ENCODE peak calls at places on chromosomes 13 and 19, in nine cellular contexts. T, A, B, K, Q, M, E, O and P are unnamed samples.

GRCh38 chr19:36246006-36246391 is 31.1 kb downstream of the ZNF146 start:
- DNase-seq in M (peak), E (no peak), Q (no peak), B (no peak), O (no peak), T (no peak), K (no peak), A (no peak), P (no peak)

GRCh38 chr13:51803018-51803417 is 945 bp downstream of the DHRS12 start:
- DNase-seq in B (no peak), A (no peak), T (no peak), O (no peak), Q (no peak), M (no peak), K (no peak), E (no peak), P (no peak)

GRCh38 chr13:97391201-97391600 is 42.8 kb upstream of the RAP2A start:
- DNase-seq in E (no peak), B (no peak), M (peak), K (no peak), T (no peak), O (peak), Q (no peak), A (peak), P (no peak)

GRCh38 chr19:32359581-32359980 is 14.2 kb downstream of the ZNF507 start:
- DNase-seq in Q (no peak), E (no peak), A (no peak), K (no peak), T (no peak), O (no peak), B (no peak), M (no peak), P (no peak)

GRCh38 chr13:113373811-113374485 is 10.0 kb upstream of the GRTP1 start:
- DNase-seq in O (no peak), T (no peak), M (no peak), E (no peak), K (no peak), Q (no peak), B (no peak), A (no peak), P (no peak)

GRCh38 chr13:114203536-114203935 is 24.5 kb downstream of the CFAP97D2 start:
- DNase-seq in T (peak), B (peak), K (peak), A (no peak), M (no peak), O (no peak), Q (no peak), E (no peak), P (no peak)

GRCh38 chr13:50358221-50358620 is 343.0 kb downstream of the KCNRG start:
- DNase-seq in B (no peak), Q (no peak), E (no peak), M (no peak), A (peak), T (no peak), O (no peak), K (no peak), P (no peak)

GRCh38 chr19:410243-410781 is 1.4 kb upstream of the C2CD4C start:
- DNase-seq in A (no peak), O (no peak), E (no peak), T (no peak), B (no peak), Q (no peak), K (no peak), M (no peak), P (peak)

GRCh38 chr19:29012457-29012856 is 200.5 kb downstream of the UQCRFS1 start:
- DNase-seq in O (no peak), A (no peak), Q (no peak), K (no peak), T (no peak), M (no peak), E (no peak), B (no peak), P (no peak)

GRCh38 chr13:87356314-87356713 is 314.9 kb upstream of the SLITRK5 start:
- DNase-seq in M (no peak), Q (no peak), E (no peak), O (no peak), K (no peak), T (no peak), A (no peak), B (no peak), P (no peak)